ENCODE peak calls at places on chromosomes 11 and 22, in five cellular contexts. One of them, this sample, is unnamed.

GRCh38 chr11:12330491-12331231 is 46.7 kb upstream of the PARVA start:
- DNase-seq in T-helper 2 cell: no peak
- DNase-seq in OCI-LY7: no peak
- DNase-seq in CD8-positive, alpha-beta memory T cell: no peak
- DNase-seq in omental fat pad: no peak
- DNase-seq in this sample: no peak

GRCh38 chr22:29700949-29701927 is 18.6 kb upstream of the CABP7 start:
- DNase-seq in T-helper 2 cell: no peak
- DNase-seq in OCI-LY7: peak; percentile 67
- DNase-seq in CD8-positive, alpha-beta memory T cell: no peak
- DNase-seq in omental fat pad: no peak
- DNase-seq in this sample: peak; percentile 10

GRCh38 chr11:27237641-27238040 is 125.4 kb downstream of the CCDC34 start:
- DNase-seq in T-helper 2 cell: no peak
- DNase-seq in OCI-LY7: no peak
- DNase-seq in CD8-positive, alpha-beta memory T cell: no peak
- DNase-seq in omental fat pad: no peak
- DNase-seq in this sample: no peak

GRCh38 chr11:34680918-34681554 is 60.1 kb downstream of the EHF start:
- DNase-seq in T-helper 2 cell: no peak
- DNase-seq in OCI-LY7: no peak
- DNase-seq in CD8-positive, alpha-beta memory T cell: no peak
- DNase-seq in omental fat pad: no peak
- DNase-seq in this sample: no peak

GRCh38 chr22:43300891-43301676 is 42.1 kb downstream of the SCUBE1 start:
- DNase-seq in T-helper 2 cell: no peak
- DNase-seq in OCI-LY7: no peak
- DNase-seq in CD8-positive, alpha-beta memory T cell: no peak
- DNase-seq in omental fat pad: no peak
- DNase-seq in this sample: no peak

GRCh38 chr11:57977709-57978108 is 46.0 kb upstream of the OR9Q1 start:
- DNase-seq in T-helper 2 cell: no peak
- DNase-seq in OCI-LY7: no peak
- DNase-seq in CD8-positive, alpha-beta memory T cell: no peak
- DNase-seq in omental fat pad: no peak
- DNase-seq in this sample: no peak

GRCh38 chr11:132043714-132044113 is 673.3 kb downstream of the NTM start:
- DNase-seq in T-helper 2 cell: no peak
- DNase-seq in OCI-LY7: no peak
- DNase-seq in CD8-positive, alpha-beta memory T cell: no peak
- DNase-seq in omental fat pad: no peak
- DNase-seq in this sample: no peak

GRCh38 chr22:31106651-31107205 is 640 bp downstream of the SELENOM start:
- DNase-seq in T-helper 2 cell: no peak
- DNase-seq in OCI-LY7: no peak
- DNase-seq in CD8-positive, alpha-beta memory T cell: no peak
- DNase-seq in omental fat pad: no peak
- DNase-seq in this sample: no peak

GRCh38 chr11:57598831-57599155 is 1.3 kb downstream of the SERPING1 start:
- DNase-seq in T-helper 2 cell: no peak
- DNase-seq in OCI-LY7: no peak
- DNase-seq in CD8-positive, alpha-beta memory T cell: no peak
- DNase-seq in omental fat pad: no peak
- DNase-seq in this sample: no peak

GRCh38 chr11:12182650-12183511 is 72.5 kb downstream of the MICAL2 start:
- DNase-seq in T-helper 2 cell: no peak
- DNase-seq in OCI-LY7: no peak
- DNase-seq in CD8-positive, alpha-beta memory T cell: no peak
- DNase-seq in omental fat pad: peak; percentile 56
- DNase-seq in this sample: no peak

GRCh38 chr22:19822301-19823117 is 32.2 kb downstream of the GNB1L start:
- DNase-seq in T-helper 2 cell: no peak
- DNase-seq in OCI-LY7: no peak
- DNase-seq in CD8-positive, alpha-beta memory T cell: no peak
- DNase-seq in omental fat pad: peak; percentile 12
- DNase-seq in this sample: no peak

GRCh38 chr11:47001666-47002285 is 65.2 kb downstream of the CSTPP1 start:
- DNase-seq in T-helper 2 cell: no peak
- DNase-seq in OCI-LY7: peak; percentile 68
- DNase-seq in CD8-positive, alpha-beta memory T cell: no peak
- DNase-seq in omental fat pad: no peak
- DNase-seq in this sample: no peak

GRCh38 chr11:75924966-75925784 is 110.2 kb downstream of the UVRAG start:
- DNase-seq in T-helper 2 cell: no peak
- DNase-seq in OCI-LY7: no peak
- DNase-seq in CD8-positive, alpha-beta memory T cell: no peak
- DNase-seq in omental fat pad: no peak
- DNase-seq in this sample: no peak

GRCh38 chr22:20080445-20080775 is 369 bp downstream of the DGCR8 start:
- DNase-seq in T-helper 2 cell: peak; percentile 63
- DNase-seq in OCI-LY7: peak; percentile 76
- DNase-seq in CD8-positive, alpha-beta memory T cell: peak; percentile 73
- DNase-seq in omental fat pad: no peak
- DNase-seq in this sample: peak; percentile 56

GRCh38 chr11:93895106-93895862 is 44.9 kb upstream of the VSTM5 start:
- DNase-seq in T-helper 2 cell: no peak
- DNase-seq in OCI-LY7: peak; percentile 35
- DNase-seq in CD8-positive, alpha-beta memory T cell: no peak
- DNase-seq in omental fat pad: no peak
- DNase-seq in this sample: peak; percentile 9

GRCh38 chr11:18611196-18611595 is 11.6 kb downstream of the MISFA start:
- DNase-seq in T-helper 2 cell: no peak
- DNase-seq in OCI-LY7: no peak
- DNase-seq in CD8-positive, alpha-beta memory T cell: no peak
- DNase-seq in omental fat pad: no peak
- DNase-seq in this sample: no peak

GRCh38 chr11:45094958-45095690 is 51.3 kb upstream of the PRDM11 start:
- DNase-seq in T-helper 2 cell: no peak
- DNase-seq in OCI-LY7: no peak
- DNase-seq in CD8-positive, alpha-beta memory T cell: no peak
- DNase-seq in omental fat pad: no peak
- DNase-seq in this sample: no peak

GRCh38 chr11:62603771-62604170 is 2.1 kb upstream of the MTA2 start:
- DNase-seq in T-helper 2 cell: no peak
- DNase-seq in OCI-LY7: no peak
- DNase-seq in CD8-positive, alpha-beta memory T cell: no peak
- DNase-seq in omental fat pad: no peak
- DNase-seq in this sample: no peak

GRCh38 chr22:20249797-20250354 is 18.2 kb downstream of the RTN4R start:
- DNase-seq in T-helper 2 cell: no peak
- DNase-seq in OCI-LY7: no peak
- DNase-seq in CD8-positive, alpha-beta memory T cell: no peak
- DNase-seq in omental fat pad: no peak
- DNase-seq in this sample: no peak

GRCh38 chr11:71432761-71433647 is 15.2 kb downstream of the DHCR7 start:
- DNase-seq in T-helper 2 cell: no peak
- DNase-seq in OCI-LY7: no peak
- DNase-seq in CD8-positive, alpha-beta memory T cell: no peak
- DNase-seq in omental fat pad: no peak
- DNase-seq in this sample: no peak

GRCh38 chr22:31944700-31945477 is 554 bp downstream of the YWHAH start:
- DNase-seq in T-helper 2 cell: peak; percentile 16
- DNase-seq in OCI-LY7: peak; percentile 58
- DNase-seq in CD8-positive, alpha-beta memory T cell: peak; percentile 40
- DNase-seq in omental fat pad: no peak
- DNase-seq in this sample: no peak

GRCh38 chr22:38832005-38832978 is 11.5 kb downstream of the NPTXR start:
- DNase-seq in T-helper 2 cell: no peak
- DNase-seq in OCI-LY7: no peak
- DNase-seq in CD8-positive, alpha-beta memory T cell: no peak
- DNase-seq in omental fat pad: no peak
- DNase-seq in this sample: no peak

GRCh38 chr11:47004595-47005033 is 68.1 kb downstream of the CSTPP1 start:
- DNase-seq in T-helper 2 cell: no peak
- DNase-seq in OCI-LY7: peak; percentile 67
- DNase-seq in CD8-positive, alpha-beta memory T cell: no peak
- DNase-seq in omental fat pad: peak; percentile 25
- DNase-seq in this sample: peak; percentile 36

GRCh38 chr11:46370253-46370652 is 11.2 kb upstream of the MDK start:
- DNase-seq in T-helper 2 cell: no peak
- DNase-seq in OCI-LY7: no peak
- DNase-seq in CD8-positive, alpha-beta memory T cell: no peak
- DNase-seq in omental fat pad: no peak
- DNase-seq in this sample: no peak

GRCh38 chr11:90476442-90477007 is 253.7 kb upstream of the CHORDC1 start:
- DNase-seq in T-helper 2 cell: no peak
- DNase-seq in OCI-LY7: peak; percentile 13
- DNase-seq in CD8-positive, alpha-beta memory T cell: no peak
- DNase-seq in omental fat pad: no peak
- DNase-seq in this sample: peak; percentile 21

GRCh38 chr11:2963112-2963754 is 28.9 kb downstream of the NAP1L4 start:
- DNase-seq in T-helper 2 cell: no peak
- DNase-seq in OCI-LY7: no peak
- DNase-seq in CD8-positive, alpha-beta memory T cell: no peak
- DNase-seq in omental fat pad: no peak
- DNase-seq in this sample: no peak

GRCh38 chr11:50077526-50077925 is 44.9 kb downstream of the OR4C45 start:
- DNase-seq in T-helper 2 cell: no peak
- DNase-seq in OCI-LY7: no peak
- DNase-seq in CD8-positive, alpha-beta memory T cell: no peak
- DNase-seq in omental fat pad: no peak
- DNase-seq in this sample: no peak

GRCh38 chr11:127071606-127072005 is 71.0 kb upstream of the KIRREL3 start:
- DNase-seq in T-helper 2 cell: no peak
- DNase-seq in OCI-LY7: no peak
- DNase-seq in CD8-positive, alpha-beta memory T cell: no peak
- DNase-seq in omental fat pad: no peak
- DNase-seq in this sample: no peak

GRCh38 chr22:41382610-41383009 is 868 bp downstream of the TEF start:
- DNase-seq in T-helper 2 cell: no peak
- DNase-seq in OCI-LY7: no peak
- DNase-seq in CD8-positive, alpha-beta memory T cell: peak; percentile 6
- DNase-seq in omental fat pad: no peak
- DNase-seq in this sample: no peak